ENCODE peak calls at places on chromosomes 2 and 18, in five cellular contexts. K is endodermal cell; R is CD8-positive, alpha-beta memory T cell; B is BE2C; W is stomach. Z is an unnamed sample.

GRCh38 chr2:118613742-118614141 is 233.7 kb downstream of the EN1 start:
- DNase-seq in K (no peak), B (no peak), R (no peak), W (no peak), Z (no peak)

GRCh38 chr2:192546566-192546965 is 351.8 kb upstream of the TMEFF2 start:
- DNase-seq in R (no peak), B (no peak), W (no peak), K (no peak), Z (no peak)

GRCh38 chr2:43054367-43054766 is 172.0 kb downstream of the ZFP36L2 start:
- DNase-seq in B (peak; percentile 58), K (peak; percentile 47), R (no peak), W (peak; percentile 68), Z (no peak)

GRCh38 chr2:27572998-27573429 is 9.8 kb upstream of the ZNF512 start:
- DNase-seq in R (no peak), K (no peak), B (no peak), W (no peak), Z (no peak)

GRCh38 chr2:73937899-73938298 is 11.2 kb downstream of the DGUOK start:
- DNase-seq in B (no peak), K (peak; percentile 22), W (no peak), R (no peak), Z (no peak)

GRCh38 chr2:112474844-112475486 is 7.0 kb upstream of the TTL start:
- DNase-seq in B (no peak), K (no peak), W (no peak), R (no peak), Z (peak; percentile 33)

GRCh38 chr2:8436585-8436984 is 245.3 kb upstream of the ID2 start:
- DNase-seq in B (no peak), K (peak; percentile 10), W (no peak), R (no peak), Z (no peak)

GRCh38 chr18:47163241-47163640 is 12.9 kb downstream of the IER3IP1 start:
- DNase-seq in R (no peak), K (no peak), W (no peak), B (no peak), Z (no peak)

GRCh38 chr2:43879261-43879660 is 40.5 kb downstream of the ABCG8 start:
- DNase-seq in B (no peak), K (no peak), R (no peak), W (no peak), Z (peak; percentile 53)

GRCh38 chr18:730692-731091 is 18.3 kb upstream of the ENOSF1 start:
- DNase-seq in K (no peak), R (no peak), W (no peak), B (no peak), Z (no peak)

GRCh38 chr2:80579756-80580155 is 275.2 kb upstream of the LRRTM1 start:
- DNase-seq in W (no peak), R (no peak), K (no peak), B (no peak), Z (no peak)

GRCh38 chr2:240259924-240260529 is 119.6 kb upstream of the OTOS start:
- DNase-seq in R (no peak), W (no peak), B (no peak), K (no peak), Z (no peak)

GRCh38 chr2:46356993-46357392 is 59.8 kb downstream of the EPAS1 start:
- DNase-seq in K (no peak), W (no peak), B (no peak), R (no peak), Z (no peak)

GRCh38 chr18:240175-240574 is 27.7 kb downstream of the THOC1 start:
- DNase-seq in B (no peak), R (no peak), W (no peak), K (no peak), Z (no peak)

GRCh38 chr2:28233070-28233718 is 159.5 kb upstream of the FOSL2 start:
- DNase-seq in K (no peak), B (no peak), R (no peak), W (peak; percentile 35), Z (no peak)

GRCh38 chr2:146374505-146374904 is 1470.3 kb upstream of the ACVR2A start:
- DNase-seq in R (no peak), B (no peak), K (no peak), W (no peak), Z (no peak)

GRCh38 chr2:16392647-16393482 is 272.8 kb downstream of the CYRIA start:
- DNase-seq in R (no peak), W (no peak), K (no peak), B (no peak), Z (no peak)

GRCh38 chr2:170486730-170487129 is 228.4 kb upstream of the SP5 start:
- DNase-seq in R (peak; percentile 21), B (no peak), K (no peak), W (no peak), Z (no peak)

GRCh38 chr2:241321911-241322310 is 6.2 kb downstream of the SEPTIN2 start:
- DNase-seq in W (no peak), B (no peak), R (no peak), K (peak; percentile 3), Z (no peak)
- H3K4me3 ChIP-seq in W (no peak overlapping the region), B (no peak overlapping the region), R (no peak overlapping the region), K (peak overlapping the region; percentile 99), Z (no peak overlapping the region)

DNA sequence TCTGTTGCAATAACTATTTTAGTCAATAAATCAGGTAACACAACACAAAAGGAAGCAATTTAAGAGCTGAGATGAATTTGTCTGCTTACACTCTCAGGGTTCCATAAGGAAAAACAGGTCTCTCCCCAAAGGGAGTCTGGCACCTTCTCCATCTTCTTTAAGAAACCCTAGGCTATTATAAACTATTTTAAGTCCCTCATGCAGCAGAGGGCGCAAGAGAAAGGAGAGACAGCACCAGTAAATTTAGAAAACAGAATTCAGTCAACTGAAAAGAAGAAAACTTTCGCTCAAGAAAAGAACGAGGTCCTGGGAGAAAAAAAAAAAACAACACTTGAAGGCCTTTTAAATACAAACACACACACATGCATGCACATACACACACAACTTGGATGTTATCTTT is 19.1 kb downstream of the SULT1C4 start:
- DNase-seq in B (peak; percentile 41), W (no peak), K (peak; percentile 83), R (no peak), Z (no peak)
- H3K9me3 ChIP-seq in B (no peaks in the 10 kb centered on the region), W (peaks cover 30% of the 10 kb centered on the region), K (peaks cover 21% of the 10 kb centered on the region), R (no peaks in the 10 kb centered on the region), Z (peaks cover 14% of the 10 kb centered on the region)

DNA sequence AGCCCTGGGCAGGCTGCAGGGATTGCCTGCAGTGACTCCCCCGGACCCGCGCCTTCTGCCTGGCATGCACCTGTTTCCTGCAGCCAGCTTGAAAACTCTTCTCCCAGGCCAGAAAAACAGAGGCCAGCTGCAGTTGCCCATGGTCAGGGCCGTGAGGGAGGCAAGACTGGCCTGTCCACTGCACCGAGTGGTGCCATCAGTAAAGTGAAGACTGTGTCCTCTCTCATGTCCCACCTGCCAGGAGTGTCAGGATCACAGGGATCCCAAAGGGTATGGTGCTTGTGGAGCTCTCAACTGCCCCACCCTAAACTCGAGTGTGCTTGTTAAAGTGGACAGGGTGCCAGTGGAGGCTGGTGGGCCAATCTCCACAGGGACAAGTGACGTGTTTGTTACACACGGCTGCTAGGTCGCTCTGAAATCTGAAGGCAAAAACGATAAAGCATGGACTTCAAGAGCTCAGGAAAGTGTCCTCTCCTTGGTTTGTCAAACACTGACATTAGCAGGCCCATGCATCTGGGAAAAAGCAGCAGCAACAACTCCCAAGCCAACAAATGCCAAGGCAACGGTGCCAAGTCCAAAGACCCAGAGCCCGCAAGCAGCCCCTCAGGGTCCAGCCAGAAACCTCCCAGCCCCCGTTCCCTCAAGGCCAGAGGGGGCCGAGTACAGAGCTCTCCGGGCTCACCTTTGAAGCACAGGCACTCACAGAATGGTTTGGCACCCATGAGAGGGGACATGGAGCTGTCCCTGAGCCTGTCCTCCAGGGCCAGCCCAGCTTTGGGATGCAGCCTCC is 213.2 kb downstream of the HDAC4 start:
- DNase-seq in R (no peak), W (peak; percentile 9), B (no peak), K (peak; percentile 32), Z (no peak)
- H3K36me3 ChIP-seq in R (peaks cover 24% of the 10 kb centered on the region), W (peaks cover 54% of the 10 kb centered on the region), B (peaks cover 19% of the 10 kb centered on the region), K (peaks cover 18% of the 10 kb centered on the region), Z (peaks cover 15% of the 10 kb centered on the region)

DNA sequence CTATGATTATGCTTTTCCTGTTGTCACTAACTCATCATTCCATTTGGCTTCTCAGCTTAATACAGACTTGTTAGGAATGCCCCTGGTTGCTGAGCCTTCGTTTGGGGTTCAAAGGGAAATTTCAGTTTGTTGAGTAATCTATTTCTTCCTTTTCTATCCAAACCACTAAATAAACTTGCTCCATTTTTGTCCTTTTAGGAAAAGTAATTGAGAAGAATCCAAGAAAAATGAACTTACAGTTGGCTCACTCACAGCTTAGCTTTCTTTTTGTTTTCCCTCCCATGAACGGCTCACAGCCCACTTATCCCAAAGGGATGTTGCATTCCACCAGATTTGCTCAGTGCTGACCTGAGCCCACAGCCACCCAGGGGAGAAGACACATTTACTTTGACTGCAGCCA is 73.9 kb downstream of the SOX11 start:
- DNase-seq in W (no peak), K (no peak), R (no peak), B (no peak), Z (peak; percentile 33)
- H3K4me3 ChIP-seq in W (no peak overlapping the region), K (no peak overlapping the region), R (no peak overlapping the region), B (no peak overlapping the region), Z (no peak overlapping the region)